ENCODE peak calls at places on chromosomes 1 and 21, in six cellular contexts. M is effector CD4-positive, alpha-beta T cell; T is CD8-positive, alpha-beta memory T cell; G is HEK293T; H is hippocampal formation; Z is activated T-helper 1 cell treated with anti-CD3 and anti-CD28 coated beads, Interleukin-12 subunit alpha, Interleukin-12 subunit beta, Interleukin-2, Interleukin-4 antibody, amounts not matched to agents 30 ng/mL and 10 ng/mL and 1 ng/mL, durations not matched to agents 14 hours and 24 hours and 36 hours. D is an unnamed sample.

GRCh38 chr1:17485280-17485679 is 45.8 kb upstream of the RCC2 start:
- DNase-seq in Z (no peak), H (no peak), G (peak), M (no peak), T (no peak), D (no peak)

GRCh38 chr1:118987431-118988185 is 535 bp downstream of the TBX15 start:
- DNase-seq in Z (no peak), M (no peak), G (no peak), T (no peak), H (no peak), D (no peak)

GRCh38 chr1:187413770-187414169 is 585.0 kb downstream of the PLA2G4A start:
- DNase-seq in T (no peak), M (no peak), H (no peak), G (no peak), Z (no peak), D (no peak)

GRCh38 chr1:185929759-185930158 is 195.6 kb downstream of the HMCN1 start:
- DNase-seq in H (no peak), Z (no peak), G (no peak), M (no peak), T (no peak), D (no peak)

GRCh38 chr1:40708750-40709099 is 17.2 kb downstream of the NFYC start:
- DNase-seq in Z (no peak), T (no peak), G (peak), M (no peak), H (no peak), D (peak)

GRCh38 chr1:91697322-91698260 is 188.4 kb downstream of the TGFBR3 start:
- DNase-seq in H (no peak), T (peak), M (no peak), G (no peak), Z (peak), D (peak)

GRCh38 chr1:87224209-87224608 is 104.5 kb upstream of the LMO4 start:
- DNase-seq in M (no peak), T (no peak), G (no peak), H (no peak), Z (no peak), D (no peak)

GRCh38 chr1:245880754-245881403 is 626.2 kb downstream of the SMYD3 start:
- DNase-seq in T (no peak), H (no peak), Z (no peak), G (no peak), M (no peak), D (no peak)

GRCh38 chr1:156987715-156988114 is 57.8 kb downstream of the ARHGEF11 start:
- DNase-seq in Z (no peak), H (no peak), T (no peak), M (no peak), G (no peak), D (no peak)

GRCh38 chr1:193321242-193321842 is 134.9 kb upstream of the B3GALT2 start:
- DNase-seq in G (no peak), Z (no peak), M (no peak), T (no peak), H (no peak), D (no peak)

GRCh38 chr1:65423884-65424655 is 3.6 kb downstream of the LEPR start:
- DNase-seq in Z (no peak), H (no peak), M (no peak), T (no peak), G (no peak), D (no peak)

GRCh38 chr1:153963850-153964331 is 554 bp upstream of the SLC39A1 start:
- DNase-seq in H (no peak), Z (no peak), T (no peak), G (no peak), M (no peak), D (no peak)

GRCh38 chr21:42390193-42390592 is 5.7 kb downstream of the TMPRSS3 start:
- DNase-seq in T (no peak), M (no peak), Z (no peak), G (no peak), H (no peak), D (no peak)

GRCh38 chr1:11434506-11434905 is 44.4 kb upstream of the DISP3 start:
- DNase-seq in Z (no peak), G (no peak), T (no peak), H (no peak), M (no peak), D (no peak)

GRCh38 chr1:33121728-33122127 is 40.8 kb downstream of the AZIN2 start:
- DNase-seq in M (no peak), T (no peak), H (no peak), Z (no peak), G (no peak), D (no peak)

GRCh38 chr1:39761557-39762260 is 9.4 kb downstream of the OXCT2 start:
- DNase-seq in G (no peak), M (no peak), Z (no peak), T (no peak), H (no peak), D (no peak)

GRCh38 chr1:46077669-46078068 is 54.8 kb downstream of the PIK3R3 start:
- DNase-seq in T (no peak), M (no peak), G (no peak), Z (no peak), H (no peak), D (no peak)

GRCh38 chr1:109242387-109242786 is 7.0 kb upstream of the CELSR2 start:
- DNase-seq in M (no peak), G (no peak), Z (no peak), H (no peak), T (no peak), D (no peak)

GRCh38 chr1:10733967-10734366 is 62.5 kb downstream of the CASZ1 start:
- DNase-seq in H (no peak), M (no peak), Z (no peak), T (no peak), G (no peak), D (no peak)

GRCh38 chr1:2820731-2821372 is 19.4 kb upstream of the TTC34 start:
- DNase-seq in Z (no peak), G (no peak), M (no peak), H (no peak), T (no peak), D (no peak)

GRCh38 chr1:8889925-8890785 is 11.7 kb upstream of the ENO1 start:
- DNase-seq in T (no peak), G (no peak), Z (no peak), H (peak), M (no peak), D (no peak)

GRCh38 chr1:88079036-88079435 is 605.0 kb upstream of the PKN2 start:
- DNase-seq in M (no peak), G (peak), H (no peak), T (no peak), Z (no peak), D (no peak)

GRCh38 chr1:54153548-54154439 is 994 bp upstream of the CDCP2 start:
- DNase-seq in Z (no peak), H (no peak), G (peak), T (no peak), M (no peak), D (no peak)

D was measured in immature natural killer cell.